ENCODE peak calls at places on chromosomes 6 and 20, in four cellular contexts. B, F, G and I are unnamed samples.

GRCh38 chr6:166936079-166936787 is 20.1 kb downstream of the RNASET2 start:
- DNase-seq in B (no peak), F (no peak), G (no peak), I (no peak)

GRCh38 chr20:53933232-53933846 is 137.1 kb downstream of the BCAS1 start:
- DNase-seq in B (no peak), F (no peak), G (no peak), I (no peak)

GRCh38 chr6:90860822-90861601 is 274.1 kb upstream of the MAP3K7 start:
- DNase-seq in B (no peak), F (no peak), G (no peak), I (no peak)

GRCh38 chr6:145067430-145067829 is 667.9 kb downstream of the EPM2A start:
- DNase-seq in B (no peak), F (no peak), G (no peak), I (no peak)

GRCh38 chr6:53302678-53303360 is 45.9 kb downstream of the ELOVL5 start:
- DNase-seq in B (no peak), F (no peak), G (no peak), I (no peak)

GRCh38 chr6:106534564-106534982 is 94.7 kb downstream of the RTN4IP1 start:
- DNase-seq in B (no peak), F (no peak), G (no peak), I (no peak)

GRCh38 chr6:38524436-38525145 is 115.1 kb downstream of the BTBD9 start:
- DNase-seq in B (no peak), F (no peak), G (no peak), I (no peak)

GRCh38 chr6:143529095-143529494 is 17.6 kb upstream of the FUCA2 start:
- DNase-seq in B (peak; percentile 25), F (no peak), G (no peak), I (no peak)

GRCh38 chr20:56223352-56223751 is 25.2 kb upstream of the MC3R start:
- DNase-seq in B (no peak), F (no peak), G (no peak), I (no peak)

GRCh38 chr20:56222945-56223344 is 25.6 kb upstream of the MC3R start:
- DNase-seq in B (no peak), F (no peak), G (no peak), I (no peak)

GRCh38 chr20:56222201-56222600 is 26.3 kb upstream of the MC3R start:
- DNase-seq in B (no peak), F (no peak), G (no peak), I (no peak)

GRCh38 chr20:56215115-56215514 is 33.4 kb upstream of the MC3R start:
- DNase-seq in B (no peak), F (no peak), G (no peak), I (no peak)

DNA sequence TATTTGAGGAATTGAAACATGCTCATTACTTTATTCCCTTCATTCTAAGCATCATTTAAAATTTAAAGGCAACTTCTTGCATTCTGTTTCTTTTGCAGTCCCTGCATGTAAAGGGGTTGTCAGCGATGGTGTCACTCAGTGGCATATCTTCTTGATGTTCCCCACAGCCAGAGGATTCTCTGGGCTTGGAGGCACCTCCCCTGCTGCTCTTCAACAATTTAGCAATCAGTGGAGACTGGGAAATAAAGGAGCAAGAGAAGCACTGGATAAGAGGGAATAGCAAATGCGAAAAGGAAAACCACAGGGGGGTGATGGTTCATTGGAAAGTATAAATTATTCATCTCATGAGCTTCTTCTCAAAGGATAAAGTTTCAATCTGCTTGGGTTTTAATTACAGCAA is 30.7 kb upstream of the MC3R start:
- DNase-seq in B (no peak), F (no peak), G (no peak), I (peak; percentile 77)
- H3K9me3 ChIP-seq in B (no peaks in the 10 kb centered on the region), F (peaks cover 15% of the 10 kb centered on the region), G (no peaks in the 10 kb centered on the region), I (peaks cover 33% of the 10 kb centered on the region)

DNA sequence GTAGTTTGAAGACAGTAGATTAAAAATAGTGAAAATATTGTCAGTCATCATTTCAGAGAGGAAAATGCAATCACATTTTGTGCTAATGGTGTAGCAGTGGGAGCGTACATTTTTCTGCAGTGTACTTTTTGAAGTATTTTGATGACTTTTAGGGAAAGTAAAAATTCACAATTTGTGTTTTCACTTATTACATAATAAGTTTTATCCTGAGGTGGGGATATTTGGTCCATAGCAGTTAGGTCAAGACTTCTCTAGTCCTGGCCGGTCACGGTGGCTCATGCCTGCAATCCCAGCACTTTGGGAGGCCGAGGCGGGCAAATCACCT is 122.3 kb downstream of the SASH1 start:
- DNase-seq in B (no peak), F (no peak), G (no peak), I (no peak)
- H3K9me3 ChIP-seq in B (no peaks in the 10 kb centered on the region), F (no peaks in the 10 kb centered on the region), G (no peaks in the 10 kb centered on the region), I (no peaks in the 10 kb centered on the region)

DNA sequence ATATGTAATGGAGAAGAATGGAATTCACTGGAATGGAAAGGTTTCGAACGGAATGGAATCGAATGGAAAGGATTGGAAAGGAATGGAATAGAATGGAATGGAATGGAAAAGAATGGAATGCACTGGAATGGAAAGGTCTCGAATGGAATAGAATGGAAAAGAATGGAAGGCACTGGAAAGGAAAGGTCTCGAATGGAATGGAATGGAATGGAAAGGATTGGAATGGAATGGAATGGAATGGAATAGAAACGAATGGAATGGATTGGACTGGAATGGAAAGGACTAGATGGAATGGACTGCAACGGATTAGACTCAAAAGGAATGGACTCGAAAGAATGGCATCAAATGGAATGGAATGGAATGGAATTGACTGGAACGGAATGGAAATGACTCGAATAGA is 20.5 kb upstream of the DEFB115 start:
- DNase-seq in B (no peak), F (no peak), G (no peak), I (no peak)
- H3K9me3 ChIP-seq in B (peaks cover 54% of the 10 kb centered on the region), F (peaks cover 100% of the 10 kb centered on the region), G (peaks cover 9% of the 10 kb centered on the region), I (peaks cover 99% of the 10 kb centered on the region)

DNA sequence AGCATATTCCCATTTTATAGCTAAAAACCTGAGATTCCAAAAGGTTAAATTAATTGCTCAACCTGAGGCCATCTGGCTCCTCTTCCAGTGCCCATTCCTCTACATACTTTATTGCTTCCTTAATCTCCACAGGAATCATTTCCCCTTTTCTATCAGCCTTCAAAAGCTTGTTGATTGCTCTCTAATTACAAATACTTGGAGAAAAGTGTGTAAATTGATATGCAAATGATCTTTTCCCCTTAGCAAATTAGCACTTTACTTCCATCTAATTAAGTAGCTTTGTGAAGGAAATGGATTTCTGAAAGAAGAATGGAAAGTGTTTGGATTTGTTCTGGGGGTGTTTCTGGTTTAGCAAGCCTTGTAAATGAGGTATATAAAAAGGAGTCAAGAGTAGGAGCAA is 323.3 kb downstream of the GRIK2 start:
- DNase-seq in B (no peak), F (no peak), G (no peak), I (peak; percentile 28)
- H3K9me3 ChIP-seq in B (no peaks in the 10 kb centered on the region), F (no peaks in the 10 kb centered on the region), G (no peaks in the 10 kb centered on the region), I (no peaks in the 10 kb centered on the region)

DNA sequence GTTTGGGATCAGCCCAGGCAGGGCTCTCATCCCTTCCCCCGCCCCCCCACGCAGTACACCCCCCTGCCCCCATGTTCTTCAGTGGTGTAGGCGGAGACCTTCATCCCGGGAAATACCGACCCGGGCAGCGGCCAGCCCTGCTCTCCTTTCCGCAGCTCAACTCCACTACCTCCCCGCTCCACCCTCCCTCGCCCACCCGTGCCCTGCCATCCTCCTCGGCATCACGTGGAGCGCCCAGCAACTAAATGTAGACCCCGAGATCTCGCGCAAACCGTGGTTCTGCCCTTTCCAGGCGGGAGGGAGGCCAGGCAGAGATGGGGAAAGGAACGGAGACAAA is 1932.2 kb upstream of the DEFB115 start:
- DNase-seq in B (no peak), F (no peak), G (no peak), I (no peak)
- H3K9me3 ChIP-seq in B (no peaks in the 10 kb centered on the region), F (peaks cover under 1% of the 10 kb centered on the region), G (no peaks in the 10 kb centered on the region), I (peaks cover 5% of the 10 kb centered on the region)

GRCh38 chr20:31355981-31356380 is 12.4 kb upstream of the DEFB118 start:
- DNase-seq in B (no peak), F (no peak), G (no peak), I (no peak)
- H3K9me3 ChIP-seq in B (no peaks in the 10 kb centered on the region), F (peaks cover 23% of the 10 kb centered on the region), G (no peaks in the 10 kb centered on the region), I (no peaks in the 10 kb centered on the region)

DNA sequence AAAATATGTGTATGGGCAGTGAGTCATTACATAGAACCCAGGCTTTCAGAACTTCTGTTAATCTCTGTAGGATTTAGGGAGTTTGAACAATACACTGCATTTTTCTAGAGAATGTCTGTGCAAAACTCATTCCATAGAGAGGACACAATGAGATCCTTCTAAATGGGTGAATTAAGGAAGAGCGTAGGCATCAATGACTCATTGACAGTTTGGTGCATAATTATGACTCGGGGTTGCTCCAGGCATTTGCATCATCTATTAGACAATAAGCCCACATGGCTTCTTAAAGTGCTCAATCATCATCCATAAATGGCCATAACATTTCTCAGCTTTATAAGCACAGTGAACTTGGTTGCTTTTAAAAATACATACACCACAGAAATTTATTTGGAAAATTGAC is 625.5 kb downstream of the CDH26 start:
- DNase-seq in B (no peak), F (no peak), G (no peak), I (no peak)
- H3K9me3 ChIP-seq in B (no peaks in the 10 kb centered on the region), F (no peaks in the 10 kb centered on the region), G (no peaks in the 10 kb centered on the region), I (no peaks in the 10 kb centered on the region)